ENCODE peak calls at places on chromosomes 6 and 20, in five cellular contexts. K, U, Q, P and D are unnamed samples.

GRCh38 chr6:128208851-128209580 is 308.2 kb upstream of the THEMIS start:
- DNase-seq in K (no peak), U (peak), Q (no peak), P (no peak), D (peak)

GRCh38 chr20:33656783-33657703 is 5.1 kb upstream of the C20orf144 start:
- DNase-seq in K (no peak), U (no peak), Q (no peak), P (no peak), D (no peak)

GRCh38 chr20:62363920-62364851 is 2.9 kb downstream of the LAMA5 start:
- DNase-seq in K (peak), U (no peak), Q (peak), P (peak), D (no peak)

GRCh38 chr20:63155266-63156165 is 60.4 kb downstream of the YTHDF1 start:
- DNase-seq in K (no peak), U (no peak), Q (peak), P (no peak), D (no peak)

GRCh38 chr6:128271011-128271410 is 249.4 kb downstream of the PTPRK start:
- DNase-seq in K (no peak), U (no peak), Q (no peak), P (no peak), D (no peak)

GRCh38 chr20:43220612-43221011 is 30.9 kb upstream of the PTPRT start:
- DNase-seq in K (no peak), U (no peak), Q (no peak), P (no peak), D (peak)

GRCh38 chr6:166515072-166515810 is 71.2 kb downstream of the RAMACL start:
- DNase-seq in K (no peak), U (peak), Q (no peak), P (peak), D (peak)

GRCh38 chr6:157143171-157143884 is 180.0 kb downstream of the TMEM242 start:
- DNase-seq in K (peak), U (peak), Q (no peak), P (no peak), D (peak)

GRCh38 chr20:45998761-45999160 is 9.9 kb upstream of the MMP9 start:
- DNase-seq in K (no peak), U (no peak), Q (no peak), P (no peak), D (no peak)

GRCh38 chr6:27608916-27609883 is 136.3 kb upstream of the ZNF184 start:
- DNase-seq in K (peak), U (peak), Q (no peak), P (no peak), D (peak)

GRCh38 chr6:167093406-167093921 is 29.4 kb upstream of the CCR6 start:
- DNase-seq in K (no peak), U (no peak), Q (no peak), P (no peak), D (no peak)

GRCh38 chr6:31821301-31822037 is 6.1 kb upstream of the HSPA1B start:
- DNase-seq in K (peak), U (peak), Q (peak), P (peak), D (peak)

GRCh38 chr6:148240463-148240845 is 102.2 kb upstream of the SASH1 start:
- DNase-seq in K (no peak), U (no peak), Q (no peak), P (no peak), D (peak)

GRCh38 chr20:37128803-37129202 is 33.0 kb upstream of the RBL1 start:
- DNase-seq in K (no peak), U (no peak), Q (no peak), P (no peak), D (no peak)

GRCh38 chr20:35145141-35145564 is 2.0 kb downstream of the EDEM2 start:
- DNase-seq in K (peak), U (peak), Q (no peak), P (no peak), D (peak)

GRCh38 chr20:37279820-37280219 is 9.6 kb upstream of the MANBAL start:
- DNase-seq in K (no peak), U (no peak), Q (no peak), P (no peak), D (no peak)

GRCh38 chr20:35539756-35540212 is 2.1 kb upstream of the ERGIC3 start:
- DNase-seq in K (peak), U (no peak), Q (no peak), P (no peak), D (no peak)

GRCh38 chr6:88004707-88005106 is 42.9 kb upstream of the SPACA1 start:
- DNase-seq in K (no peak), U (no peak), Q (no peak), P (no peak), D (no peak)
- TF ChIP-seq CTCF in K (no peak), U (no peak), Q (no peak), P (no peak), D (no peak)

GRCh38 chr6:147201885-147202515 is 2.2 kb upstream of the STXBP5 start:
- DNase-seq in K (peak), U (no peak), Q (no peak), P (no peak), D (peak)
- H3K4me3 ChIP-seq in K (peak), U (peak), Q (peak), P (peak), D (peak)

GRCh38 chr6:3001773-3002293 is 2.1 kb downstream of the NQO2 start:
- DNase-seq in K (peak), U (peak), Q (no peak), P (no peak), D (peak)
- TF ChIP-seq CTCF in K (peak), U (peak), Q (peak), P (peak), D (peak)

GRCh38 chr6:56346958-56347357 is 99.6 kb upstream of the COL21A1 start:
- DNase-seq in K (peak), U (no peak), Q (no peak), P (no peak), D (no peak)
- H3K4me3 ChIP-seq in K (no peak), U (no peak), Q (no peak), P (no peak), D (no peak)

GRCh38 chr6:90739802-90740201 is 152.9 kb upstream of the MAP3K7 start:
- DNase-seq in K (no peak), U (no peak), Q (no peak), P (no peak), D (no peak)
- TF ChIP-seq CTCF in K (no peak), U (no peak), Q (no peak), P (no peak), D (no peak)

GRCh38 chr6:26202201-26202611 is 115.0 kb downstream of the HFE start:
- DNase-seq in K (no peak), U (no peak), Q (no peak), P (no peak), D (no peak)

GRCh38 chr6:26205161-26205624 is 118.0 kb downstream of the HFE start:
- DNase-seq in K (peak), U (peak), Q (peak), P (peak), D (peak)

GRCh38 chr6:26204332-26205160 is 117.3 kb downstream of the HFE start:
- DNase-seq in K (peak), U (peak), Q (peak), P (peak), D (peak)

GRCh38 chr6:26200918-26201721 is 113.9 kb downstream of the HFE start:
- DNase-seq in K (peak), U (no peak), Q (no peak), P (no peak), D (no peak)

DNA sequence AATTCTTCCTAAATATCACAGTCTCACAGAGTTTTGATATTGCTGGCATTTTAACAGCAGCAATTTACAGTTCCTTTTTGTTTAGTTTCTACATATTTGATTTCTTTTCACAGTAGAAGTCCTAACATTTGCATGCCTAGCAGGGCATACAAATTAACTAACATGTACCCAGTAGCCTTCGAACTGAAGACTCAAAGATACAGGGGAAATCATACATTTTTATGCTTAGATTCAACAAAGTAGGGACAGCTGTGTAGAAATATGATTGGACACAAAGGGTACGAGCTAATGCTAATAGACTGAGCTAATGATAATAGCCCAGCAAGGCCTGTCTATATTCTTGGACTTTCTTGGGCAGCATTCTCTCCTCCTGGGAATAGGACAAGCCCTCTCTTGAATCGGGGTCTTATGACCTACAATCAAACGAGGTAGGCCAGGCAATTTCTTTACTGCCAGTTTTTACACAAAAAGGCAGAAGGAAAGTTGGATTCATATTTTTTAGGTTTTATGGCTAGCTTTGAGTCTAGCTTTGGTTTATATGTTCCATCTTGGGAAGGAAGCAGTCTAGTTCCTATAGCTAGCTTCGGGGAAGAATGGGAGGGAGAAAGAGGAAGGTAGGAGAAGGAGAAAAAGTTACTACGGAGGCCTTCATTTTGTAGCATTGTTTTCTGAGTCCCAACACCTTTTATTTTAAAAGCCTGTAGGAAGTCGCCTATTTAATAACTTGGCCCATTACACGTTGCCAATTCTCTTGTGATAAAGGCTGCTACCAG is 115.8 kb downstream of the HFE start:
- DNase-seq in K (no peak), U (no peak), Q (no peak), P (no peak), D (no peak)
- H3K4me3 ChIP-seq in K (peak), U (peak), Q (no peak), P (no peak), D (no peak)

GRCh38 chr6:133818320-133818719 is 70.6 kb upstream of the TCF21 start:
- DNase-seq in K (no peak), U (no peak), Q (no peak), P (no peak), D (no peak)

GRCh38 chr6:133815313-133815712 is 73.6 kb upstream of the TCF21 start:
- DNase-seq in K (no peak), U (no peak), Q (no peak), P (no peak), D (peak)

GRCh38 chr6:133820208-133820607 is 68.7 kb upstream of the TCF21 start:
- DNase-seq in K (peak), U (no peak), Q (no peak), P (no peak), D (no peak)

GRCh38 chr6:133814797-133815196 is 74.1 kb upstream of the TCF21 start:
- DNase-seq in K (no peak), U (peak), Q (no peak), P (no peak), D (peak)

GRCh38 chr6:133817460-133818047 is 71.4 kb upstream of the TCF21 start:
- DNase-seq in K (peak), U (peak), Q (no peak), P (no peak), D (no peak)
- TF ChIP-seq CTCF in K (peak), U (peak), Q (peak), P (peak), D (peak)

GRCh38 chr20:47490795-47491194 is 10.9 kb upstream of the NCOA3 start:
- DNase-seq in K (no peak), U (no peak), Q (no peak), P (peak), D (no peak)

GRCh38 chr20:47492284-47492683 is 9.4 kb upstream of the NCOA3 start:
- DNase-seq in K (no peak), U (no peak), Q (no peak), P (no peak), D (no peak)

GRCh38 chr20:47496118-47496517 is 5.6 kb upstream of the NCOA3 start:
- DNase-seq in K (no peak), U (no peak), Q (no peak), P (no peak), D (no peak)

GRCh38 chr20:47493954-47494293 is 7.8 kb upstream of the NCOA3 start:
- DNase-seq in K (no peak), U (peak), Q (no peak), P (no peak), D (no peak)

GRCh38 chr20:47493175-47493953 is 8.3 kb upstream of the NCOA3 start:
- DNase-seq in K (no peak), U (peak), Q (peak), P (peak), D (peak)
- H3K4me3 ChIP-seq in K (no peak), U (peak), Q (no peak), P (peak), D (no peak)

GRCh38 chr6:38713812-38714211 is 1.3 kb upstream of the DNAH8 start:
- DNase-seq in K (no peak), U (peak), Q (no peak), P (no peak), D (no peak)

GRCh38 chr6:38703949-38704348 is 1.0 kb upstream of the GLO1 start:
- DNase-seq in K (no peak), U (no peak), Q (no peak), P (no peak), D (no peak)

GRCh38 chr6:38705924-38706323 is 3.0 kb upstream of the GLO1 start:
- DNase-seq in K (no peak), U (no peak), Q (no peak), P (no peak), D (no peak)

GRCh38 chr6:38702471-38703397 is at the start of gene GLO1:
- DNase-seq in K (peak), U (peak), Q (peak), P (peak), D (peak)

DNA sequence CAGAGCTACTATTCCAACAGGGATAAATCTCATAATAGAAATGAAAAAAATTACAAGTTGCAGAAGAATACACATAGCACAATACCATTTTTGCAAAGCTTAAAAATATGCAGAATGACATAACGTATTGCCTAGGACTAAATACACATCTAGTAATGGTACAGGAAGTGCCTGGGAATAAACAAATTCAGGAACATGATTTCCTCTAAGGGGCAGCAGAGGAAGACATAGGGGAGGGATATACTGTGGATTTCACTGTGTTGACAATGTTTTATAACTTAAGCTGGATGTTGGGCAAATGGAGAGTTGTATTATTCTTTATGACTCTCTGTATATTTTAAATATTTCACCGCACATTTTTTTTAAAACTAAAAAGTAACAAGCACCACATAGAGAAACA is 5.5 kb upstream of the GLO1 start:
- DNase-seq in K (no peak), U (no peak), Q (no peak), P (no peak), D (no peak)
- TF ChIP-seq CTCF in K (no peak), U (no peak), Q (no peak), P (no peak), D (no peak)

GRCh38 chr20:50844430-50845100 is 49.7 kb downstream of the BCAS4 start:
- DNase-seq in K (no peak), U (peak), Q (no peak), P (no peak), D (peak)
- H3K4me3 ChIP-seq in K (no peak), U (no peak), Q (no peak), P (no peak), D (no peak)